ENCODE peak calls at places on chromosomes 2 and 18, in seven cellular contexts. B is T-helper 2 cell; Z is retinal pigment epithelial cell; C is activated naive CD8-positive, alpha-beta T cell treated with anti-CD3 and anti-CD28 coated beads, Interleukin-2, amount 50 U/mL, for 24 hours; N is tibial nerve; O is stimulated activated naive B cell treated with anti-CD40 and anti-IgM and Interleukin-4, amounts not matched to agents 10 μg/mL and 1 μg/mL and 100 μg/mL, for 72 hours; V is NCI-H345. R is an unnamed sample.

GRCh38 chr18:13223341-13224148 is 5.0 kb downstream of the LDLRAD4 start:
- DNase-seq in B (no peak), Z (no peak), C (no peak), N (no peak), O (no peak), V (peak; percentile 66), R (peak; percentile 79)

GRCh38 chr2:88038263-88039105 is 17.1 kb downstream of the KRCC1 start:
- DNase-seq in B (no peak), Z (peak; percentile 16), C (no peak), N (no peak), O (no peak), V (no peak), R (no peak)

GRCh38 chr2:24832991-24833671 is 39.9 kb downstream of the CENPO start:
- DNase-seq in B (no peak), Z (no peak), C (no peak), N (no peak), O (no peak), V (peak; percentile 96), R (no peak)

GRCh38 chr2:181753686-181754085 is 73.4 kb upstream of the NEUROD1 start:
- DNase-seq in B (no peak), Z (no peak), C (no peak), N (no peak), O (no peak), V (no peak), R (no peak)

GRCh38 chr18:57709335-57709734 is 87.7 kb upstream of the NARS1 start:
- DNase-seq in B (no peak), Z (no peak), C (no peak), N (no peak), O (no peak), V (no peak), R (no peak)

GRCh38 chr18:36786686-36787085 is 42.1 kb downstream of the TPGS2 start:
- DNase-seq in B (no peak), Z (peak; percentile 75), C (no peak), N (peak; percentile 73), O (no peak), V (no peak), R (no peak)

GRCh38 chr2:109148347-109148746 is 19.3 kb downstream of the SH3RF3 start:
- DNase-seq in B (no peak), Z (no peak), C (no peak), N (no peak), O (no peak), V (no peak), R (no peak)

GRCh38 chr2:60735496-60736250 is 20.4 kb upstream of the PAPOLG start:
- DNase-seq in B (no peak), Z (no peak), C (peak; percentile 36), N (no peak), O (no peak), V (no peak), R (peak; percentile 25)

GRCh38 chr2:176002684-176003225 is 688 bp upstream of the LNPK start:
- DNase-seq in B (no peak), Z (no peak), C (no peak), N (peak; percentile 6), O (no peak), V (peak; percentile 54), R (no peak)

GRCh38 chr2:218898109-218898878 is 17.6 kb downstream of the WNT10A start:
- DNase-seq in B (peak; percentile 80), Z (no peak), C (peak; percentile 90), N (peak; percentile 79), O (peak; percentile 76), V (peak; percentile 53), R (peak; percentile 63)

GRCh38 chr2:239864247-239865058 is 160.7 kb downstream of the NDUFA10 start:
- DNase-seq in B (no peak), Z (no peak), C (no peak), N (no peak), O (no peak), V (no peak), R (no peak)

GRCh38 chr18:59659486-59660187 is 37.6 kb downstream of the CCBE1 start:
- DNase-seq in B (no peak), Z (no peak), C (no peak), N (no peak), O (no peak), V (no peak), R (no peak)

GRCh38 chr2:184599054-184599874 is 935 bp downstream of the ZNF804A start:
- DNase-seq in B (no peak), Z (no peak), C (no peak), N (no peak), O (no peak), V (no peak), R (no peak)

GRCh38 chr2:205775091-205775876 is 93.0 kb downstream of the NRP2 start:
- DNase-seq in B (no peak), Z (peak; percentile 89), C (no peak), N (no peak), O (no peak), V (peak; percentile 66), R (no peak)

GRCh38 chr2:186059096-186059495 is 320.5 kb downstream of the FSIP2 start:
- DNase-seq in B (no peak), Z (peak; percentile 34), C (no peak), N (no peak), O (no peak), V (peak; percentile 75), R (no peak)

GRCh38 chr2:11657646-11658045 is 12.3 kb downstream of the NTSR2 start:
- DNase-seq in B (no peak), Z (no peak), C (no peak), N (no peak), O (no peak), V (no peak), R (no peak)

GRCh38 chr18:21241224-21242131 is 554 bp upstream of the GREB1L start:
- DNase-seq in B (no peak), Z (no peak), C (no peak), N (no peak), O (no peak), V (peak; percentile 16), R (no peak)

R was measured in DND-41.